ENCODE peak calls at places on chromosomes 4 and X, in nine cellular contexts. P is naive B cell; B is stimulated activated CD8-positive, alpha-beta memory T cell treated with anti-CD3 and anti-CD28 coated beads, Interleukin-12 subunit alpha, Interleukin-12 subunit beta, amount 100 ng/mL, for 1 hour; X is stimulated activated CD4-positive, alpha-beta T cell treated with anti-CD3 and anti-CD28 coated beads, TNF-alpha, amount 100 ng/mL, for 48 hours; U is hepatic stellate cell; F is HuH-7; E is T-helper 1 cell; S is RKO; L is CD4-positive, alpha-beta T cell. I is an unnamed sample.

GRCh38 chrX:72021975-72022374 is 109.7 kb downstream of the RTL5 start:
- DNase-seq in X (no peak), P (no peak), B (no peak), U (no peak), S (peak), L (no peak), F (peak), E (no peak), I (peak)

GRCh38 chr4:20305976-20306375 is 54.3 kb downstream of the SLIT2 start:
- DNase-seq in X (no peak), U (peak), S (no peak), F (no peak), L (no peak), E (no peak), B (no peak), P (no peak), I (peak)

GRCh38 chr4:124104101-124104500 is 608.4 kb downstream of the ANKRD50 start:
- DNase-seq in F (no peak), S (no peak), L (no peak), X (no peak), B (no peak), U (no peak), P (no peak), E (no peak), I (no peak)

GRCh38 chr4:119041951-119042560 is 93.6 kb upstream of the MYOZ2 start:
- DNase-seq in X (peak), U (peak), E (peak), L (peak), B (peak), S (peak), P (peak), F (peak), I (peak)

GRCh38 chr4:168257663-168258235 is 60.8 kb downstream of the DDX60 start:
- DNase-seq in P (peak), B (no peak), L (no peak), X (no peak), F (no peak), E (no peak), U (no peak), S (no peak), I (no peak)

GRCh38 chrX:40449396-40449795 is 131.4 kb upstream of the ATP6AP2 start:
- DNase-seq in B (no peak), E (no peak), S (no peak), L (no peak), U (no peak), P (no peak), F (no peak), X (no peak), I (no peak)

GRCh38 chrX:141375011-141375730 is 132.9 kb upstream of the SPANXC start:
- DNase-seq in P (no peak), B (no peak), E (no peak), L (no peak), F (no peak), S (no peak), X (no peak), U (no peak), I (no peak)

GRCh38 chr4:153465922-153466636 is at the start of gene TMEM131L:
- DNase-seq in P (peak), B (no peak), X (peak), U (peak), L (peak), S (peak), E (peak), F (peak), I (peak)

GRCh38 chr4:84673475-84674230 is 90.7 kb downstream of the CDS1 start:
- DNase-seq in E (no peak), L (no peak), B (no peak), X (no peak), P (no peak), U (peak), S (peak), F (no peak), I (peak)

GRCh38 chr4:24476209-24476781 is 108.1 kb downstream of the DHX15 start:
- DNase-seq in P (no peak), F (peak), S (peak), X (no peak), B (no peak), L (no peak), E (no peak), U (peak), I (peak)

GRCh38 chr4:84582302-84582987 is 482 bp upstream of the CDS1 start:
- DNase-seq in L (peak), E (peak), P (peak), S (peak), X (peak), F (peak), B (peak), U (peak), I (peak)

GRCh38 chrX:124216396-124217124 is 115.9 kb upstream of the TEX13D start:
- DNase-seq in E (no peak), P (no peak), L (no peak), B (no peak), U (no peak), X (no peak), F (no peak), S (no peak), I (no peak)

GRCh38 chrX:115560978-115561604 is at the start of gene PLS3:
- DNase-seq in B (no peak), S (peak), L (no peak), F (peak), X (no peak), U (peak), P (no peak), E (peak), I (peak)

I was measured in left kidney.